ENCODE peak calls at places on chromosomes 2 and 18, in six cellular contexts. W is AG04450; M is kidney; V is CD4-positive, CD25-positive, alpha-beta regulatory T cell; E is stomach; G is esophagus muscularis mucosa. N is an unnamed sample. For H3K9me3, the result is how much of the 10 kb centered on the place peaks cover.

GRCh38 chr2:65193446-65193845 is 34.2 kb upstream of the ACTR2 start:
- DNase-seq in W (no peak), G (no peak), V (no peak), M (no peak), E (no peak), N (no peak)

GRCh38 chr2:241218131-241219029 is 29.9 kb downstream of the ANO7 start:
- DNase-seq in W (no peak), G (no peak), V (peak), E (peak), M (no peak), N (peak)

GRCh38 chr2:239636808-239637207 is 236.0 kb upstream of the HDAC4 start:
- DNase-seq in W (no peak), V (no peak), G (no peak), E (no peak), M (no peak), N (no peak)

GRCh38 chr2:28765316-28765715 is 13.7 kb downstream of the PPP1CB start:
- DNase-seq in W (no peak), G (no peak), V (no peak), M (no peak), E (no peak), N (no peak)

GRCh38 chr2:217289153-217289908 is 429.5 kb upstream of the TNP1 start:
- DNase-seq in M (no peak), W (no peak), G (peak), V (no peak), E (no peak), N (no peak)

GRCh38 chr2:214542251-214542650 is 131.4 kb downstream of the VWC2L start:
- DNase-seq in M (no peak), G (no peak), W (no peak), V (no peak), E (no peak), N (no peak)

GRCh38 chr2:136010126-136010525 is 24.7 kb upstream of the DARS1 start:
- DNase-seq in M (no peak), V (no peak), E (no peak), G (no peak), W (peak), N (no peak)

GRCh38 chr2:181745796-181746540 is 65.7 kb upstream of the NEUROD1 start:
- DNase-seq in V (no peak), M (no peak), W (no peak), G (no peak), E (no peak), N (no peak)

GRCh38 chr2:47000679-47001075 is 85.1 kb upstream of the MCFD2 start:
- DNase-seq in W (no peak), V (no peak), M (no peak), G (no peak), E (no peak), N (no peak)

GRCh38 chr2:37679072-37679695 is 7.7 kb upstream of the CDC42EP3 start:
- DNase-seq in M (no peak), G (peak), W (no peak), V (no peak), E (peak), N (no peak)

GRCh38 chr2:196851068-196851467 is 41.9 kb upstream of the C2orf66 start:
- DNase-seq in M (no peak), G (no peak), V (no peak), E (no peak), W (no peak), N (no peak)

GRCh38 chr2:62465741-62466500 is 40.1 kb downstream of the TMEM17 start:
- DNase-seq in V (no peak), E (no peak), W (no peak), M (peak), G (no peak), N (no peak)

GRCh38 chr2:127401757-127402695 is 14.3 kb upstream of the MAP3K2 start:
- DNase-seq in V (no peak), G (peak), M (no peak), W (no peak), E (no peak), N (no peak)

GRCh38 chr2:127453392-127454171 is 35.4 kb downstream of the PROC start:
- DNase-seq in M (no peak), V (no peak), E (no peak), W (no peak), G (no peak), N (no peak)

GRCh38 chr2:98445167-98445522 is 487 bp downstream of the INPP4A start:
- DNase-seq in V (no peak), E (no peak), G (no peak), W (no peak), M (no peak), N (no peak)

GRCh38 chr2:36530178-36530982 is 67.6 kb downstream of the FEZ2 start:
- DNase-seq in E (no peak), G (no peak), M (no peak), W (no peak), V (no peak), N (no peak)

GRCh38 chr18:45652703-45653490 is 37.6 kb downstream of the SLC14A2 start:
- DNase-seq in W (no peak), V (no peak), G (no peak), E (no peak), M (no peak), N (no peak)

GRCh38 chr2:75595541-75596395 is 35.0 kb upstream of the EVA1A start:
- DNase-seq in G (no peak), M (no peak), V (no peak), W (peak), E (no peak), N (no peak)

GRCh38 chr2:102080451-102081054 is 62.0 kb upstream of the IL1R1 start:
- DNase-seq in M (no peak), G (no peak), W (no peak), V (no peak), E (no peak), N (no peak)

GRCh38 chr2:86397989-86398388 is 43.2 kb upstream of the KDM3A start:
- DNase-seq in M (no peak), E (no peak), G (peak), V (no peak), W (no peak), N (no peak)

GRCh38 chr2:166042768-166043390 is 84.9 kb downstream of the SCN1A start:
- DNase-seq in E (no peak), M (no peak), V (no peak), G (no peak), W (no peak), N (no peak)

GRCh38 chr18:46439037-46439436 is 218.0 kb downstream of the LOXHD1 start:
- DNase-seq in G (no peak), W (no peak), V (no peak), E (no peak), M (no peak), N (no peak)

GRCh38 chr2:193542762-193543161 is 1348.0 kb upstream of the TMEFF2 start:
- DNase-seq in E (no peak), G (no peak), M (no peak), V (no peak), W (no peak), N (no peak)

GRCh38 chr2:142299021-142299420 is 168.2 kb upstream of the LRP1B start:
- DNase-seq in G (no peak), W (no peak), E (no peak), V (no peak), M (no peak), N (no peak)

GRCh38 chr2:9071032-9071431 is 67.5 kb upstream of the MBOAT2 start:
- DNase-seq in W (no peak), E (peak), M (no peak), V (no peak), G (no peak), N (no peak)

GRCh38 chr2:33073018-33073417 is 126.3 kb downstream of the LTBP1 start:
- DNase-seq in E (no peak), G (no peak), V (no peak), W (no peak), M (no peak), N (no peak)

GRCh38 chr2:240603081-240603835 is 16.7 kb downstream of the CAPN10 start:
- DNase-seq in V (no peak), E (no peak), W (no peak), M (peak), G (no peak), N (no peak)

GRCh38 chr2:143720093-143720664 is 591.0 kb downstream of the ARHGAP15 start:
- DNase-seq in W (no peak), V (no peak), E (no peak), M (no peak), G (no peak), N (no peak)

GRCh38 chr18:42929857-42930256 is 185.6 kb downstream of the RIT2 start:
- DNase-seq in V (no peak), W (no peak), G (no peak), E (no peak), M (no peak), N (no peak)

GRCh38 chr2:10963155-10963554 is 51.4 kb downstream of the KCNF1 start:
- DNase-seq in G (no peak), M (no peak), V (no peak), W (no peak), E (no peak), N (no peak)

GRCh38 chr18:50410894-50411293 is 36.0 kb downstream of the SKA1 start:
- DNase-seq in E (no peak), V (no peak), G (no peak), M (no peak), W (no peak), N (no peak)

DNA sequence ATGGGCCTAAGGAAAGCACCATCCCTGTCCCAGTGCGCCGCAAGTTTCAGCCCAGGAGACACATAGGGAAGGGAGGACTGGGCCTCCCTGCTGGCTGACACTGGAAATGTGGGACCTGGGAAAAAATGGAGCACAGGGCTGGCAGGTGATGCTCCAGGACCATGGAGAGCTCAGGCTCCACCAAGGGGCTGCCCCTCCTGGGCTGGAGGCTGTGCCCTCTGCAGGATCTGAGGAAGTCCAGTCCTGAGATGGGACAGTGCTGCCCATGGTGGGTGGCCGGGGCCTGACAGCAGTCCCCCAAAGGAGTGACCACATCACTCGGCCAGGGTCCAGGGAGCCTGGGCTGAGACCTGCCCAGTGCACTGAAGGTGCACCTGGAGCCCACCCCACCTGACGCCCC is 108.6 kb upstream of the TEKT4 start:
- DNase-seq in V (no peak), W (no peak), E (no peak), G (no peak), M (no peak), N (no peak)
- H3K9me3 ChIP-seq in V (under half), W (half or more), E (under half), G (under half), M (under half), N (under half)

DNA sequence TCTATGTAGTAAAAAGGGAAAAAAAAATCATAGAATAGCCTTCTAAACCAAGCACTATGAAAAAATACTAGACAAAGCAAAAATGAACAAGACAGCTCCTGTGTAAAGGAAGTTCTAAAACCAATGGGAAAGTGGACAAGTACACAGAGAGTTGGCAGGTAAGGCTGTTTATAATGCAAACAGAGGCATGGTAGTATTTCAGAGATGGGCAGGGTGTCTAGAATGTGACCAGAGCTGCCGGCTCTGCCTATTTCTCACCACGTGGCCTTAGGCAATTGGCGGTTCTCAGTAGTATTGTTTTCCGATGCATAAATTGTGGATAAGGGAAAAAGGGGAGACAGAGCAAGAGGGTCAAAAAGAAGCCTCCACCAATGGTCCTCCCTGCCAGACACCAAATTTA is 173.6 kb downstream of the ANKRD30B start:
- DNase-seq in V (no peak), M (no peak), E (no peak), W (no peak), G (no peak), N (no peak)
- H3K9me3 ChIP-seq in V (under half), M (under half), E (under half), W (half or more), G (under half), N (under half)

DNA sequence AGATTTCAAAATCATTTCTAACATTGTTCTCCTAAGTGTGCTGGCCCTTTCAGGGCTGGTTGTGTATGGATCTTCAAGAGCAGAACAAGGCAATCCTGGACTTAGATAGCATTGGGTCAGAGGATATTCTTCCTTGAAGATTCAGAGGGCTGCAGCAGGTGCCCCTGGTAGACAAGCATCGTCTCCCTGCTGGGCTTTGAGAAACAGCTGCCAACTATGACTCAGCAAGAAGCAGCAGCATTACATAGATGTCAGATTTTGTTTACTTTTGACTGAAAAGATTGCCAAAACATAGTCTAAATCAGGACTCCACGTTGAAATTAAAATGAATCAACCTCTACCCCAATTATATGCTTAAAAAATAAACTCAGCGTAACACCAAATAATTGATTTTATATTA is 618.8 kb downstream of the SOCS6 start:
- DNase-seq in E (no peak), M (no peak), G (no peak), W (no peak), V (no peak), N (no peak)
- H3K9me3 ChIP-seq in E (under half), M (under half), G (under half), W (under half), V (under half), N (under half)

DNA sequence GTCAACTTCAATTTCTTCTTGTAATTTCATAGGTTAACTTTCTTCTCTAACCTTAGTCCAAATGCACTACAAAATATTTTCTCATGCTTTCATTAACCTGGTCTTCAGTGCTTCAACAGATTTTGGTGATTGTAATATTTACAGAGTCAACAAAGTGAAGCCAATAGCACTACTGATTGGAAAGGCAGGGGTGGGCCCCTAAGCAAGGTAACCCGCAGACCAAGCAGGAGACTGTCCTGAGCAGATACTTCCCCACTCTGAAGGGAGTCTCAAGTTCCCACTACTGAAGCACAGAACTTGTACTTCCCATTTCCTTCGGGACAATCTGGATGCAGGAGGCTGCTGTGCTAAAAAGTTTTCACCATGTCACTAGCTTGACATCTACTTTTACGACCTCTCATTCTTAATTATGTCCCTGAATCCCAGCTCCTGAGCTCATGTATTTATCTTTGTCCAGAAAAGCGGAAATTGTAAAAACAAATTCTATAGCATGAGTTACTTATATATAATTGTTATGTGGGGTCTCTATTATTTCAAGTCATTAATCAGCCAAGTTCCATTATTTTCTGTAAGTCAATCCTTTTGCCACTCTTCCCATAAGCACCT is 311.6 kb upstream of the REV1 start:
- DNase-seq in W (no peak), V (no peak), M (no peak), E (no peak), G (no peak), N (no peak)
- H3K9me3 ChIP-seq in W (under half), V (under half), M (under half), E (under half), G (under half), N (under half)